ENCODE peak calls at places on chromosomes 11 and 22, in eight cellular contexts. B, J, H, N, D, P, G and S are unnamed samples.

GRCh38 chr22:23075525-23076216 is 5.4 kb downstream of the GNAZ start:
- DNase-seq in H (no peak), D (no peak), B (no peak), N (no peak), G (no peak), J (peak), P (no peak), S (no peak)

GRCh38 chr22:38867124-38867455 is 4.9 kb downstream of the CBX6 start:
- DNase-seq in H (no peak), G (no peak), D (no peak), P (no peak), N (no peak), B (no peak), J (no peak), S (no peak)

GRCh38 chr22:29784451-29785361 is 17.5 kb downstream of the UQCR10 start:
- DNase-seq in N (peak), P (peak), G (no peak), H (no peak), J (no peak), D (no peak), B (no peak), S (peak)

GRCh38 chr11:63589000-63589399 is 25.2 kb downstream of the PLAAT3 start:
- DNase-seq in N (no peak), P (no peak), J (no peak), H (no peak), D (no peak), B (no peak), G (no peak), S (no peak)

GRCh38 chr11:64264371-64264852 is 13.1 kb downstream of the PLCB3 start:
- DNase-seq in N (no peak), J (no peak), D (peak), G (no peak), H (no peak), B (no peak), P (no peak), S (no peak)

GRCh38 chr22:46883547-46883946 is 121.1 kb downstream of the TBC1D22A start:
- DNase-seq in D (no peak), H (no peak), G (no peak), J (no peak), N (no peak), P (no peak), B (no peak), S (no peak)

GRCh38 chr11:117600261-117600783 is 196.7 kb downstream of the DSCAML1 start:
- DNase-seq in B (no peak), D (no peak), J (no peak), H (no peak), P (no peak), G (no peak), N (no peak), S (no peak)

GRCh38 chr11:19905280-19905853 is 192.7 kb downstream of the NAV2 start:
- DNase-seq in J (no peak), D (no peak), B (peak), H (no peak), N (peak), G (no peak), P (peak), S (peak)

GRCh38 chr11:108796551-108796950 is 131.7 kb downstream of the DDX10 start:
- DNase-seq in J (no peak), B (no peak), G (no peak), H (no peak), D (no peak), P (no peak), N (no peak), S (no peak)

GRCh38 chr11:70568504-70569172 is 170.3 kb downstream of the CTTN start:
- DNase-seq in H (no peak), D (no peak), P (peak), N (peak), B (no peak), J (peak), G (no peak), S (peak)

GRCh38 chr11:72703281-72704008 is 29.2 kb upstream of the PDE2A start:
- DNase-seq in J (no peak), N (peak), B (no peak), G (no peak), D (no peak), H (no peak), P (peak), S (peak)

GRCh38 chr11:33536178-33536577 is 164.4 kb downstream of the C11orf91 start:
- DNase-seq in D (no peak), G (no peak), N (no peak), B (no peak), J (no peak), P (no peak), H (no peak), S (no peak)

GRCh38 chr11:93013646-93014045 is 44.2 kb downstream of the MTNR1B start:
- DNase-seq in N (no peak), P (no peak), J (no peak), H (no peak), G (no peak), D (no peak), B (no peak), S (no peak)

GRCh38 chr11:123180574-123180973 is 14.5 kb downstream of the CLMP start:
- DNase-seq in G (no peak), D (no peak), B (no peak), P (no peak), N (no peak), H (no peak), J (no peak), S (peak)

GRCh38 chr11:126440276-126440675 is 84.8 kb downstream of the ST3GAL4 start:
- DNase-seq in P (no peak), J (no peak), H (no peak), G (no peak), D (no peak), N (no peak), B (no peak), S (no peak)

GRCh38 chr11:130904380-130904779 is 11.9 kb downstream of the SNX19 start:
- DNase-seq in P (no peak), B (no peak), N (peak), H (no peak), G (no peak), J (no peak), D (no peak), S (no peak)

DNA sequence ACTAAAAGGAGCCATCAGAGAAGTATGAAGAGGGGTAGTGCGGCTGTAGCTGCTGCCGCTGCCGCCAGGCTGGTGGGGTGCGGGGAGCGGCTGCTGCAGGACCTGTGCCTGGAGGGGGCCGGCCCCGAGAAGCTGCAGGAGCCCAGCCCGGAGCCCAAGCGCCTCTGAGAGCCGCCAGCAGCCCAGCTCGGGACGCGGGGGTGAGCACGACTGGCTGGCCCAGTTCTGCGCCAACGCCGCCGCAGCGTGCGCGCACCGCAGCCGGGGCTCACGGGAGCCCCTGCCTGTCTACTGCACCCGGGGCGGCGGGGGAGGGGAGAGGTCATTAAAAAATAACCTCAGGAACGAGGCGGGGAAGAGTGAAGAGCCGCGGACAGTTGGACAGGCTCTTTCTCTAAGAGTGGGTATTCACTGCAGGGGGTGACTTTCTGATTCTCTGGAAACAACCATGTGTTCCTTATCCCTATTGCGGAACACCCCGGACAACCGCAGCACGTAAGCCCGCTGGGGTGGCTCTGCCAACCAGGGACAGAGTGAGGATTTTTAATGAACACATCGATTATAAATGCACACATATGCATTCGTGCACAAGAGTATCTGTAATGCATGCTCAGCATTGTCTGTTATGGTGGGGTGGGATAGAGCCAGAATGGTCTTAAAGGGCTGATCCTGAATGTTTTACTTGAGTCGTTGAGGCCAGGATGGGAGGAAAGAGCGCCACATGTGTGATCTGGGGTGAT is 459 bp downstream of the GAS2 start:
- DNase-seq in H (peak), N (peak), G (no peak), D (peak), B (no peak), P (peak), J (peak), S (no peak)
- TF ChIP-seq CTCF in H (no peak), N (no peak), G (no peak), D (peak), B (no peak), P (no peak), J (no peak), S (no peak)

DNA sequence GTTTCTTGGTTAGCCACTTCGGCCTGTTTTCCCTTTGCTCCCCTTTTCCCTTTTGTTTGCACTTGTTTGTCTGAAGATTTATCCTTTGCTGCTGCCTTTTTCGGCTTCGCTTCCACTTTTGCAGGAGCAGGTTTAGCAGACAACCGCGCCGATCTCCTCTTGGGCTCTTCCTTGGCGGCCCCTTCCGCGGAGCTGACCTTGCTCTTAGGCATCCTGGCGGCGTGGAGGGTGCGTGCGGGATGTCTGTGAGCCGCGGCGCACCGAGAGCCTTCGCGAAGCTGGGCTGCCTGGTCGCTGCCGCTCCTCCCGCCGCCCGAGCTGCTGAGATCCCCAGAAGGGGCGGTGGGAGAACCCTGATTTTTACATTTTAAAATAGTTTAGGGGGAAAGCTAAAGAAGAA is 105.3 kb upstream of the RRM1 start:
- DNase-seq in N (no peak), G (no peak), B (no peak), J (no peak), P (no peak), H (no peak), D (no peak), S (no peak)
- TF ChIP-seq CTCF in N (no peak), G (no peak), B (no peak), J (no peak), P (no peak), H (no peak), D (no peak), S (no peak)

GRCh38 chr11:9314291-9315077 is at the start of gene TMEM41B:
- DNase-seq in D (peak), G (peak), H (peak), N (peak), B (peak), J (peak), P (peak), S (peak)
- TF ChIP-seq CTCF in D (no peak), G (no peak), H (no peak), N (no peak), B (no peak), J (no peak), P (peak), S (peak)

GRCh38 chr11:86773009-86773408 is 27.3 kb upstream of the PRSS23 start:
- DNase-seq in J (peak), H (no peak), D (no peak), B (no peak), P (no peak), G (no peak), N (no peak), S (no peak)

GRCh38 chr11:86769219-86769618 is 31.1 kb upstream of the PRSS23 start:
- DNase-seq in J (no peak), G (no peak), B (no peak), N (no peak), D (no peak), P (peak), H (no peak), S (no peak)

GRCh38 chr11:86775342-86775741 is 25.0 kb upstream of the PRSS23 start:
- DNase-seq in H (no peak), P (peak), D (no peak), J (no peak), B (no peak), G (no peak), N (no peak), S (no peak)

GRCh38 chr11:86773878-86774277 is 26.5 kb upstream of the PRSS23 start:
- DNase-seq in P (no peak), B (no peak), H (no peak), D (no peak), N (no peak), G (no peak), J (no peak), S (no peak)

DNA sequence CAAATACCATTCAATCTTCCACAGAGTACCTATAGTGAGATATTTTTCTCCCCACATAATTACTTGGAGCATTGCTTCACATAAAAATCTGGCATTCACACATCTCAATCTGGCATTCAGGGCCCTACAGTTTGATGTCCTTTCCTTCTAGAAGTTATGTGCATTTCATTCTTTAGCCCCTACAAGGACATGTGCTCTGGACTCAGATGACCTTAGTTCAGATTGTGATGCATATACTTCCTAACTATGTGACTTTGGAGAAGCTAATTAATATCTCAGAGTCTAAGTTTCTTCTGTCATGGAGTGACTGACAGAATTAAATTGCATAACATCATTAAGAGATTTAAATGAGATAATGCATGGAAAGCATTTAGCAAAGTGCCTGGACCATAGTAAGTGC is 25.9 kb upstream of the PRSS23 start:
- DNase-seq in N (no peak), G (no peak), H (no peak), D (no peak), J (no peak), P (no peak), B (no peak), S (no peak)
- TF ChIP-seq CTCF in N (no peak), G (no peak), H (no peak), D (no peak), J (no peak), P (no peak), B (no peak), S (no peak)

GRCh38 chr11:129694966-129695365 is 120.7 kb upstream of the TMEM45B start:
- DNase-seq in H (no peak), D (no peak), N (no peak), J (no peak), P (no peak), G (no peak), B (no peak), S (no peak)

GRCh38 chr11:129698212-129698611 is 117.4 kb upstream of the TMEM45B start:
- DNase-seq in N (no peak), D (no peak), J (no peak), P (no peak), H (no peak), B (no peak), G (no peak), S (no peak)

GRCh38 chr11:129694538-129694937 is 121.1 kb upstream of the TMEM45B start:
- DNase-seq in G (no peak), N (no peak), D (no peak), J (peak), B (no peak), P (no peak), H (no peak), S (no peak)

GRCh38 chr11:129696309-129696989 is 119.2 kb upstream of the TMEM45B start:
- DNase-seq in G (no peak), H (no peak), B (no peak), N (no peak), P (no peak), J (no peak), D (no peak), S (no peak)

GRCh38 chr11:129695543-129696308 is 119.9 kb upstream of the TMEM45B start:
- DNase-seq in G (peak), N (peak), B (peak), H (peak), P (peak), D (peak), J (peak), S (peak)
- TF ChIP-seq CTCF in G (peak), N (peak), B (peak), H (peak), P (peak), D (peak), J (peak), S (peak)

GRCh38 chr22:35037089-35037488 is 28.9 kb upstream of the ISX start:
- DNase-seq in N (no peak), H (no peak), B (no peak), G (no peak), P (no peak), D (no peak), J (no peak), S (peak)
- TF ChIP-seq CTCF in N (no peak), H (no peak), B (peak), G (no peak), P (peak), D (peak), J (no peak), S (peak)

DNA sequence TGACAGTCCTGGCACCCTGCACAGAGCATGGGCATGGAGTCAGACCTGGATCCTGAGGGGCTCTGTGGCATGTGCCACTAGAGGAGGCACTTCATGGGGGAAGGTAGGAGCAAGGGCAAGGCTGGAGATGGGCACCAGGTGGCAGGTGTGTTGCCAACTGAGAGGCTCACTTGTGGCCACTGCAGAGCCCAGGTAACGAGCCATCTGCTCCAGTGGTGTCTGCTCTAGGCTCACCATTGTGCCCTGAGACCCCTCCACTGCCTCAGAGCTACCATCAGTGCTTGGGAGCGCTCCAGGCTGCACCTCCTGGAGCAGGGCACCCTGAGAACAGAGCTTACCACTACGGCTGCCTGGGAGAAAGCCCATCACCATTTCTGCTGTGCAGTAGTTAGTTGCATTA is 1.3 kb upstream of the ZDHHC8 start:
- DNase-seq in P (no peak), B (no peak), J (peak), D (no peak), H (no peak), N (no peak), G (no peak), S (no peak)
- TF ChIP-seq CTCF in P (no peak), B (no peak), J (no peak), D (peak), H (peak), N (no peak), G (no peak), S (no peak)

DNA sequence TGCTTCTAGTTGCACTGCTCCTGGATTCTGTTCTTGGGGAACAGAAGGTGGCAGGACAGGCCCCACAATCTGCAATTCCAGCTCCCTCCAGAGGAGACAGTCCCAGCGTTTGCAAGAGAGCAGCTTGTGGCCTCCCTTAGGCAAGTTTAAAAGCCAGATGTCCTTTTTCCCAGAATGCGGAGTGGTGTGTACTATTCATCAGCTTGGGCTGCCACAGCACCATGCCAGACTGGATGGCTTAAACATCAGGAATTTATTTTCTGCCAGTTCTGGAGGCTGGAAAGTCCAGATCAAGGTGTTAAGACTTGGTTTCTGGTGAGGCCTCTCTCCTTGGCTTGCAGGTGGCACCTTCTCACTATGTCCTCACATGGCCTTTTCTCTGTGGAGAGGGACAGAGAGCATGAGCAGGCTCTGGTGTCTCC is 11.7 kb downstream of the MIAT start:
- DNase-seq in H (no peak), P (peak), G (no peak), J (peak), D (peak), N (peak), B (no peak), S (peak)
- TF ChIP-seq CTCF in H (no peak), P (peak), G (peak), J (peak), D (peak), N (peak), B (peak), S (peak)